ENCODE peak calls at places on chromosomes 12 and 14, in four cellular contexts. K, M, Z and X are unnamed samples.

GRCh38 chr14:99273724-99274345 is 1.8 kb upstream of the BCL11B start:
- DNase-seq in Z (no peak), K (no peak), M (no peak), X (no peak)

GRCh38 chr12:113643575-113643974 is 171.9 kb upstream of the LHX5 start:
- DNase-seq in M (no peak), K (no peak), Z (no peak), X (no peak)

GRCh38 chr12:65152012-65152411 is 17.4 kb upstream of the LEMD3 start:
- DNase-seq in M (no peak), K (no peak), Z (no peak), X (peak)

GRCh38 chr14:47208434-47208833 is 467.0 kb downstream of the MDGA2 start:
- DNase-seq in M (no peak), K (no peak), Z (no peak), X (no peak)

GRCh38 chr12:102474438-102475064 is 5.8 kb downstream of the IGF1 start:
- DNase-seq in K (no peak), Z (peak), M (no peak), X (no peak)

GRCh38 chr14:103561381-103562134 is 899 bp downstream of the BAG5 start:
- DNase-seq in K (no peak), M (peak), Z (peak), X (peak)

GRCh38 chr12:130715996-130716917 is at the start of gene RIMBP2:
- DNase-seq in M (no peak), K (no peak), Z (peak), X (peak)

GRCh38 chr12:127235771-127236170 is 1031.2 kb upstream of the TMEM132C start:
- DNase-seq in K (no peak), Z (no peak), M (no peak), X (no peak)

GRCh38 chr12:58541300-58541690 is 379.0 kb downstream of the LRIG3 start:
- DNase-seq in Z (peak), K (no peak), M (peak), X (peak)

GRCh38 chr14:99602054-99602787 is 1.8 kb downstream of the CCDC85C start:
- DNase-seq in K (no peak), Z (no peak), M (peak), X (no peak)

GRCh38 chr14:93965287-93965821 is 11.0 kb downstream of the ASB2 start:
- DNase-seq in K (peak), Z (peak), M (peak), X (peak)

GRCh38 chr12:32483499-32483898 is 84.1 kb downstream of the FGD4 start:
- DNase-seq in K (no peak), Z (no peak), M (no peak), X (no peak)

GRCh38 chr12:76927170-76927784 is 48.5 kb upstream of the CSRP2 start:
- DNase-seq in M (peak), Z (peak), K (no peak), X (peak)

GRCh38 chr14:101849125-101849524 is 87.6 kb downstream of the PPP2R5C start:
- DNase-seq in Z (no peak), M (no peak), K (no peak), X (no peak)

GRCh38 chr14:55699131-55700057 is 119.4 kb downstream of the KTN1 start:
- DNase-seq in Z (peak), M (peak), K (no peak), X (no peak)

GRCh38 chr14:104096751-104097700 is 11.5 kb downstream of the ASPG start:
- DNase-seq in Z (no peak), M (no peak), K (no peak), X (no peak)

GRCh38 chr12:108181095-108181454 is 52.0 kb downstream of the WSCD2 start:
- DNase-seq in Z (no peak), K (no peak), M (no peak), X (no peak)

GRCh38 chr14:64801800-64802199 is 77.9 kb downstream of the SPTB start:
- DNase-seq in K (no peak), M (peak), Z (peak), X (peak)

GRCh38 chr12:31860401-31860800 is 98.8 kb upstream of the RESF1 start:
- DNase-seq in Z (no peak), M (no peak), K (no peak), X (no peak)

GRCh38 chr12:42921741-42922511 is 332.4 kb upstream of the PRICKLE1 start:
- DNase-seq in M (no peak), Z (no peak), K (peak), X (peak)

GRCh38 chr14:22168092-22168955 is 420.7 kb downstream of the DAD1 start:
- DNase-seq in M (no peak), K (no peak), Z (peak), X (peak)

GRCh38 chr12:91104812-91105466 is 6.4 kb downstream of the LUM start:
- DNase-seq in Z (no peak), K (no peak), M (no peak), X (no peak)

GRCh38 chr12:132173135-132174014 is 29.1 kb downstream of the NOC4L start:
- DNase-seq in K (no peak), Z (no peak), M (no peak), X (no peak)

GRCh38 chr12:102955926-102956737 is 1.3 kb upstream of the ASCL1 start:
- DNase-seq in K (no peak), M (peak), Z (no peak), X (no peak)

GRCh38 chr14:103625361-103626095 is 3.5 kb upstream of the KLC1 start:
- DNase-seq in Z (no peak), M (no peak), K (no peak), X (no peak)

GRCh38 chr12:53820503-53820902 is 68.7 kb upstream of the CISTR start:
- DNase-seq in M (peak), Z (peak), K (no peak), X (peak)